ENCODE peak calls at places on chromosome 2, in six cellular contexts. I is aorta; J is thoracic aorta; G is CD8-positive, alpha-beta memory T cell; L is lower lobe of right lung; F is right cardiac atrium. D is an unnamed sample. For H3K4me1, the result is how much of the 10 kb centered on the place peaks cover.

GRCh38 chr2:5981241-5982055 is 289.3 kb downstream of the SOX11 start:
- DNase-seq in F (no peak), L (no peak), I (no peak), J (no peak), G (no peak), D (peak)

GRCh38 chr2:146814971-146815370 is 1029.9 kb upstream of the ACVR2A start:
- DNase-seq in G (no peak), I (no peak), J (no peak), F (no peak), L (no peak), D (no peak)

GRCh38 chr2:127984551-127984950 is 43.3 kb downstream of the SAP130 start:
- DNase-seq in J (no peak), G (no peak), I (no peak), L (no peak), F (no peak), D (peak)

GRCh38 chr2:101638156-101638809 is 59.2 kb upstream of the MAP4K4 start:
- DNase-seq in I (no peak), F (no peak), J (no peak), L (peak), G (no peak), D (no peak)

GRCh38 chr2:80560298-80560697 is 255.7 kb upstream of the LRRTM1 start:
- DNase-seq in F (no peak), L (no peak), I (no peak), J (no peak), G (no peak), D (peak)

GRCh38 chr2:39068290-39068689 is 52.6 kb downstream of the SOS1 start:
- DNase-seq in I (no peak), L (no peak), F (no peak), J (no peak), G (no peak), D (no peak)

GRCh38 chr2:190698895-190699294 is 50.0 kb downstream of the NAB1 start:
- DNase-seq in I (no peak), G (no peak), J (no peak), L (no peak), F (no peak), D (peak)

GRCh38 chr2:14626873-14627272 is 5.6 kb upstream of the LRATD1 start:
- DNase-seq in F (no peak), G (no peak), I (no peak), L (peak), J (no peak), D (no peak)

GRCh38 chr2:31049264-31049663 is 89.0 kb downstream of the GALNT14 start:
- DNase-seq in J (no peak), I (no peak), L (no peak), G (no peak), F (no peak), D (no peak)

GRCh38 chr2:121696410-121696930 is 40.2 kb downstream of the NIFK start:
- DNase-seq in F (no peak), J (no peak), I (peak), L (no peak), G (no peak), D (no peak)

GRCh38 chr2:96374211-96374951 is 38.8 kb downstream of the NCAPH start:
- DNase-seq in G (no peak), F (peak), J (peak), L (no peak), I (peak), D (no peak)

GRCh38 chr2:161844845-161845244 is 220.6 kb downstream of the SLC4A10 start:
- DNase-seq in J (no peak), L (no peak), F (no peak), G (no peak), I (no peak), D (no peak)

GRCh38 chr2:207905546-207905945 is 119.8 kb downstream of the PLEKHM3 start:
- DNase-seq in J (no peak), G (no peak), F (no peak), I (no peak), L (no peak), D (no peak)

GRCh38 chr2:19264847-19265246 is 93.6 kb downstream of the OSR1 start:
- DNase-seq in L (no peak), G (no peak), F (no peak), J (no peak), I (no peak), D (no peak)

GRCh38 chr2:10342245-10342951 is 39.7 kb downstream of the HPCAL1 start:
- DNase-seq in G (no peak), I (peak), L (peak), F (no peak), J (no peak), D (no peak)

GRCh38 chr2:99569393-99569792 is 79.6 kb upstream of the REV1 start:
- DNase-seq in I (no peak), F (no peak), L (no peak), G (no peak), J (no peak), D (no peak)

GRCh38 chr2:195660265-195660890 is 3.4 kb downstream of the SLC39A10 start:
- DNase-seq in F (peak), J (peak), I (no peak), L (no peak), G (peak), D (peak)

GRCh38 chr2:171086352-171087290 is 74.1 kb downstream of the TLK1 start:
- DNase-seq in G (peak), F (peak), J (no peak), L (no peak), I (no peak), D (peak)

GRCh38 chr2:169964740-169965139 is 137.5 kb downstream of the UBR3 start:
- DNase-seq in G (no peak), J (no peak), I (no peak), F (no peak), L (no peak), D (peak)

GRCh38 chr2:129179199-129179598 is 800.3 kb upstream of the RAB6C start:
- DNase-seq in I (no peak), L (no peak), J (no peak), F (no peak), G (no peak), D (no peak)

GRCh38 chr2:219213026-219213415 is 5.7 kb downstream of the ABCB6 start:
- DNase-seq in I (no peak), F (no peak), L (no peak), G (no peak), J (no peak), D (no peak)

GRCh38 chr2:121045245-121045644 is 239.8 kb downstream of the TFCP2L1 start:
- DNase-seq in J (no peak), I (no peak), G (no peak), L (no peak), F (no peak), D (no peak)

GRCh38 chr2:131121464-131121863 is 16.3 kb downstream of the PLEKHB2 start:
- DNase-seq in I (no peak), G (no peak), J (no peak), L (no peak), F (no peak), D (peak)

GRCh38 chr2:219537657-219538487 is 5.7 kb downstream of the CHPF start:
- DNase-seq in J (no peak), I (no peak), L (no peak), F (no peak), G (no peak), D (peak)

GRCh38 chr2:193966590-193966989 is 1690.4 kb upstream of the SLC39A10 start:
- DNase-seq in I (no peak), L (no peak), F (no peak), J (no peak), G (no peak), D (peak)

GRCh38 chr2:239871481-239872435 is 153.4 kb downstream of the NDUFA10 start:
- DNase-seq in L (no peak), G (no peak), F (no peak), I (no peak), J (no peak), D (no peak)

GRCh38 chr2:157333304-157334047 is 7.9 kb upstream of the ERMN start:
- DNase-seq in F (no peak), G (no peak), L (no peak), J (no peak), I (no peak), D (no peak)

GRCh38 chr2:160334028-160334729 is 134.1 kb upstream of the ITGB6 start:
- DNase-seq in L (no peak), G (no peak), F (no peak), J (no peak), I (no peak), D (peak)

GRCh38 chr2:160332318-160332717 is 132.2 kb upstream of the ITGB6 start:
- DNase-seq in G (no peak), I (no peak), F (no peak), J (no peak), L (no peak), D (peak)

GRCh38 chr2:160336091-160336490 is 136.0 kb upstream of the ITGB6 start:
- DNase-seq in L (no peak), F (no peak), I (no peak), G (no peak), J (no peak), D (peak)

GRCh38 chr2:160331258-160332025 is 131.4 kb upstream of the ITGB6 start:
- DNase-seq in J (no peak), L (no peak), I (no peak), F (peak), G (no peak), D (no peak)

DNA sequence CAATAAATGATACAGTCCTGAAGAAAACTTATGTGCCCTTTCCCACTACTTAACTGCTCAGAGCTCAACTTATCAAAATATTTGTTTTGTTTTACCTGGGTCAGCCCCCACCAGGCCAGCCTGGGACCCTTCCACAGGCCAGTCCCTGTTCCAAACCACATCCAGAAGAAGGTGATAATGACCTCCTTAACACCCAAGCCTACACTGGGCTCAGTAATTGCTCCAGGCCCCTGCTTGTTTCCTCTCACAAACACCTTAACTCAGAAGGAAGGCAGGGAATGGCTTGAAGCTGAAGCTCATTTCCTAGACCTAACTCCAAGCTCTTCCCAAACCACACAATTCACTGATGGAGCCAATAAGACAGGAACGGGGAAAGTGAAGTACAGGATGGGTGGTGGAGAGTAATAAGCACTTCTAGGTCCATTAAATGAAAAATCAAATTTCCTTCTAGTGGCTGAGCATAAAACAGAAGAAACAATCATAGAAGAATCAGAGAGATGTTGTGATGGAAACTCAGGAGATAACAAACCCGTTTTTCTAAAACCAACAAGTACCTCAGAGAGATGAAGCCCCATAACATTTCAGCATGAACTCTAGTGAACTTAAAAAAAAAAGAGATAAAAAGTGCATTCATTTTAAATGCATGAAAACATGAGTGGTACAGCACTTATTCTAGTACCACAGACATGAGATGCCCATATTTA is 133.4 kb upstream of the ITGB6 start:
- DNase-seq in F (no peak), I (no peak), L (no peak), J (no peak), G (no peak), D (no peak)
- H3K4me1 ChIP-seq in F (under half), I (under half), L (half or more), J (under half), G (half or more), D (under half)

GRCh38 chr2:66439291-66440010 is 4.5 kb downstream of the MEIS1 start:
- DNase-seq in F (peak), L (peak), J (no peak), I (peak), G (no peak), D (peak)
- H3K4me1 ChIP-seq in F (under half), L (under half), J (under half), I (under half), G (under half), D (under half)

DNA sequence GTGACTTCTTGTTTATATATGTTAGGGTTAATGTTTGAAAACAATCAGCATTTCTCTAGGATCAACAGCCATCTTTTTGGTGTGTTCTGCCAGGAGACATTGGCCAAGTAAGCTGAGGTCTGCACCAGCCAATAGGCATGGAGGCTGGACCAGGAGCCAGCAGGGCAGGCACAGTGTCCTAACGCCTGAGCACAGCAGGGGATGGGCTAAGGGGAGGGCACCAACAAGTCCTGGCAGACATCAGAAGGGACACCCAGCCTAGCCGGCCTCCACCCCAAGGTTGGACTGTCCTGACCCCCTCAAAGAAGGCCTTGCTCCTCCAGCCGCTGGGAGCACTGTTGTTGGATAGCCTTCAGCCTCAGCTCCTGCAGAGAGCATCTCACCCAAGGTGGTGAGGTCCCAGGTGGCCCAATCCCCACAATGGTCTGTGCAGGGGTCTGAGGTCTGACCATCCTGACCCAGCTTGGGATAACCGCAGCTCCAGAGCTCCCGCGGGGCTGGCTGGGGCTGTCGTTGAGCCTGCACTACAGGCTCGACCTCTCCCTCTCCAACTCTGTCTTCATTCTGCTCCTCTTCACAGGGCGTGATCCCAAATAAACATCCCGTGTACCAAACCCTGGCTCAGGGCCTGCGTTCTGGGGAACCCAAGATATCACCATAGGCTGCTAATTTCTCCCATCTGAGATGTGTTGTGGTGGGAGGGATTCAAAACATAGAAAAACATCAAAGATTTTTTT is 8.1 kb downstream of the TEX44 start:
- DNase-seq in L (no peak), F (peak), I (no peak), J (no peak), G (no peak), D (no peak)
- H3K4me1 ChIP-seq in L (under half), F (under half), I (under half), J (under half), G (under half), D (under half)

DNA sequence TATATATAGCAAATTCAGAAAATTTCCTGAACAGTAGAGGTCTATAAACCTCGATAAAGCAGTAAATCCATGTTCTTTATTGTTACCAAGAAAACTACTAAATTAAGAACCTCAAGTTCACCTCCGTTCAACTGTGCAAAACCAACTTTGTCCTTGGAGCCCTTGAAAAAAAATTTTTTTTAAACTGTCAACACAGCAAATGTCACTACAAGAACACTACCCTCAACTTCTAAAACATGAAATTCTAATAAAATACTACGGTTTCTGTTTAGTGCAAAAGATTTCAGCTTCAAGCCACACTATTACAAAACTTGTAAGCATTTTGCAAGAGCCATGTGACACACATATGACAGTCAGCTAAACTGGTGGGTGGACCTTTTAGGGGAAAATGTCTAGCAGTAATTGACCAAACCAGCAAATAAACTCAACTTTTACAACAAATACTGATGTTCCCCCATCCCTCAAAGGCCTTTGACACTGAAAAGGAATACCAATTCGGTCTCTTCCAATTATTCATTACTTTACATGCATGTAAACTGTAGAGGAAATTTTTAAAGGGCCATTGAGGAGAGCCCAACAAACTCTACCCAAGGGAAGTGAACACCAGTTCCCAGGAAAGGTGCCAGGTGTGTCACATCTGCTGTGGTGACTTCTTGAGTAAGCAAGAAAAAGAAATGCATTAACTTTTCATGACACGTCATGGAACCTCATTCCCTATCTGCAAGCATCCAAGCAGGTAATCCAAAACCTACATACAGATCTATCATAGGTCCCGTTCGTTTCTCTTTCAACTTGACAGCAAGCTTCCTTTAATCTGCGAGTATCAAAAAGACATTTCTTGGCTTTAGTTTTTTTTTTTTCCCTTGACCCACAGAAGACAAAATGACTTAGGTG is 1.4 kb downstream of the RAB1A start:
- DNase-seq in F (no peak), J (no peak), I (no peak), G (no peak), L (no peak), D (peak)
- H3K4me1 ChIP-seq in F (under half), J (under half), I (under half), G (under half), L (half or more), D (under half)

DNA sequence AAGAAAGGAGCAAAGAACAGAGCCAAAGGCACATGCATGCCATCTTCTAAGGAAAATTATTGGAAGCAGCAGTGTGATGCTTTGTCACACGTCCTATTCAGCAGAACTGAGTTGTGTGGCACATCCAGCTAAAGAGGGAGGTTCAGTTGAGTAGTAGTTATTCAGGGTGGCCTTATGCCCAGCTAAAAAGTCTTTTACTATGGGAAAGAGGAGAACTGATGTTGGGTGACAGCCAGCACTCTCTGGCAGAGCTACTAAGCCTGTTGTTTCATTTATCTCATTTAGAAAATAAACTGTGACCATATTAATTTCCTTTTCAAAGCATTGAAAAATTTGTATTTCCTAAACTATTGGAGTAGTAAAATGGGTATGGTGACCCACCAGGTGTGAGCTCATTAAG is 18.5 kb downstream of the ITGA6 start:
- DNase-seq in L (no peak), G (no peak), J (no peak), I (no peak), F (no peak), D (no peak)
- H3K4me1 ChIP-seq in L (under half), G (half or more), J (under half), I (under half), F (under half), D (under half)